ENCODE peak calls at places on chromosomes 5 and 9, in four cellular contexts. F, V, R and X are unnamed samples.

GRCh38 chr5:62273691-62274090 is 32.3 kb upstream of the KIF2A start:
- DNase-seq in F (no peak), V (no peak), R (no peak), X (no peak)

GRCh38 chr9:75027187-75028107 is 646 bp downstream of the CARNMT1 start:
- DNase-seq in F (no peak), V (no peak), R (no peak), X (no peak)

GRCh38 chr5:87393331-87393730 is 19.4 kb downstream of the CCNH start:
- DNase-seq in F (no peak), V (no peak), R (peak), X (peak)

GRCh38 chr5:154486427-154486866 is 8.4 kb upstream of the HAND1 start:
- DNase-seq in F (no peak), V (no peak), R (no peak), X (no peak)

GRCh38 chr5:173488144-173488543 is 128.3 kb downstream of the BOD1 start:
- DNase-seq in F (no peak), V (no peak), R (no peak), X (no peak)

GRCh38 chr5:140176028-140176382 is 1.0 kb downstream of the CYSTM1 start:
- DNase-seq in F (no peak), V (no peak), R (no peak), X (no peak)

GRCh38 chr5:171426266-171426665 is 6.8 kb downstream of the FGF18 start:
- DNase-seq in F (no peak), V (no peak), R (no peak), X (no peak)

GRCh38 chr9:99832558-99832864 is 10.8 kb downstream of the NR4A3 start:
- DNase-seq in F (no peak), V (no peak), R (no peak), X (no peak)

GRCh38 chr5:137752873-137753226 is 1.3 kb downstream of the HNRNPA0 start:
- DNase-seq in F (no peak), V (no peak), R (no peak), X (peak)

GRCh38 chr9:120394058-120394669 is 185.8 kb downstream of the CDK5RAP2 start:
- DNase-seq in F (no peak), V (no peak), R (peak), X (peak)

GRCh38 chr9:94881023-94881422 is 154.5 kb downstream of the AOPEP start:
- DNase-seq in F (no peak), V (no peak), R (no peak), X (no peak)